ENCODE peak calls at places on chromosomes 13 and 19, in seven cellular contexts. C is SHP77; T is EL; V is mucosa of descending colon; S is substantia nigra; Q is activated naive CD8-positive, alpha-beta T cell treated with anti-CD3 and anti-CD28 coated beads for 36 hours; Z is osteocyte. Y is an unnamed sample.

GRCh38 chr13:26968431-26969335 is 202.9 kb downstream of the USP12 start:
- DNase-seq in C (no peak), T (peak), V (peak), S (no peak), Q (no peak), Z (no peak), Y (peak)

GRCh38 chr19:33876619-33877018 is 79.9 kb downstream of the KCTD15 start:
- DNase-seq in C (no peak), T (no peak), V (no peak), S (no peak), Q (no peak), Z (no peak), Y (no peak)

GRCh38 chr19:39341122-39341719 is 1.0 kb upstream of the SAMD4B start:
- DNase-seq in C (peak), T (peak), V (peak), S (no peak), Q (peak), Z (no peak), Y (no peak)

GRCh38 chr13:44818428-44818827 is 170.8 kb downstream of the NUFIP1 start:
- DNase-seq in C (peak), T (peak), V (no peak), S (no peak), Q (no peak), Z (no peak), Y (peak)

GRCh38 chr13:44575741-44576395 is at the start of gene TSC22D1:
- DNase-seq in C (no peak), T (peak), V (peak), S (peak), Q (peak), Z (peak), Y (peak)

GRCh38 chr19:1161716-1162115 is 12.4 kb downstream of the SBNO2 start:
- DNase-seq in C (no peak), T (no peak), V (no peak), S (no peak), Q (no peak), Z (no peak), Y (peak)

GRCh38 chr13:105278797-105279425 is 1256.6 kb downstream of the EFNB2 start:
- DNase-seq in C (no peak), T (no peak), V (no peak), S (no peak), Q (no peak), Z (no peak), Y (no peak)

GRCh38 chr19:14089662-14090508 is 666 bp downstream of the SAMD1 start:
- DNase-seq in C (peak), T (peak), V (peak), S (no peak), Q (peak), Z (no peak), Y (no peak)

GRCh38 chr19:13427273-13428051 is 78.8 kb downstream of the CACNA1A start:
- DNase-seq in C (no peak), T (no peak), V (no peak), S (no peak), Q (no peak), Z (no peak), Y (no peak)

GRCh38 chr19:45038931-45039893 is at the start of gene CLASRP:
- DNase-seq in C (peak), T (peak), V (peak), S (peak), Q (peak), Z (peak), Y (peak)

GRCh38 chr13:26961890-26962615 is 201.5 kb upstream of the GPR12 start:
- DNase-seq in C (peak), T (no peak), V (peak), S (no peak), Q (no peak), Z (no peak), Y (no peak)

GRCh38 chr13:50123862-50124535 is 108.8 kb downstream of the KCNRG start:
- DNase-seq in C (peak), T (peak), V (peak), S (peak), Q (peak), Z (no peak), Y (peak)

GRCh38 chr19:35995655-35995993 is 636 bp downstream of the SDHAF1 start:
- DNase-seq in C (no peak), T (peak), V (peak), S (peak), Q (peak), Z (no peak), Y (no peak)